ENCODE peak calls at places on chromosome 12, in six cellular contexts. One of them, this sample, is unnamed.

GRCh38 chr12:30201301-30202160 is 417.8 kb upstream of the TMTC1 start:
- DNase-seq in A549: no peak
- DNase-seq in HCT116: no peak
- DNase-seq in H1: peak; percentile 58
- DNase-seq in SK-N-SH: peak; percentile 34
- DNase-seq in HepG2: no peak
- DNase-seq in this sample: no peak

GRCh38 chr12:105721051-105721825 is 390.7 kb downstream of the C12orf75 start:
- DNase-seq in A549: no peak
- DNase-seq in HCT116: no peak
- DNase-seq in H1: no peak
- DNase-seq in SK-N-SH: no peak
- DNase-seq in HepG2: no peak
- DNase-seq in this sample: no peak

GRCh38 chr12:59030415-59030814 is 110.1 kb upstream of the LRIG3 start:
- DNase-seq in A549: no peak
- DNase-seq in HCT116: no peak
- DNase-seq in H1: no peak
- DNase-seq in SK-N-SH: no peak
- DNase-seq in HepG2: no peak
- DNase-seq in this sample: no peak

GRCh38 chr12:132109741-132110140 is 34.4 kb downstream of the DDX51 start:
- DNase-seq in A549: no peak
- DNase-seq in HCT116: no peak
- DNase-seq in H1: no peak
- DNase-seq in SK-N-SH: no peak
- DNase-seq in HepG2: no peak
- DNase-seq in this sample: no peak

GRCh38 chr12:13147688-13148531 is 44.4 kb upstream of the GSG1 start:
- DNase-seq in A549: no peak
- DNase-seq in HCT116: no peak
- DNase-seq in H1: no peak
- DNase-seq in SK-N-SH: no peak
- DNase-seq in HepG2: no peak
- DNase-seq in this sample: no peak

GRCh38 chr12:81644503-81644902 is 114.6 kb downstream of the PPFIA2 start:
- DNase-seq in A549: peak; percentile 7
- DNase-seq in HCT116: peak; percentile 33
- DNase-seq in H1: no peak
- DNase-seq in SK-N-SH: peak; percentile 49
- DNase-seq in HepG2: peak; percentile 38
- DNase-seq in this sample: peak; percentile 51

GRCh38 chr12:105228494-105228893 is 7.5 kb downstream of the APPL2 start:
- DNase-seq in A549: no peak
- DNase-seq in HCT116: no peak
- DNase-seq in H1: no peak
- DNase-seq in SK-N-SH: no peak
- DNase-seq in HepG2: no peak
- DNase-seq in this sample: no peak

GRCh38 chr12:52614381-52615207 is 3.8 kb downstream of the KRT73 start:
- DNase-seq in A549: no peak
- DNase-seq in HCT116: no peak
- DNase-seq in H1: peak; percentile 16
- DNase-seq in SK-N-SH: no peak
- DNase-seq in HepG2: no peak
- DNase-seq in this sample: no peak

GRCh38 chr12:74689071-74689655 is 151.5 kb downstream of the ATXN7L3B start:
- DNase-seq in A549: peak; percentile 7
- DNase-seq in HCT116: peak; percentile 47
- DNase-seq in H1: no peak
- DNase-seq in SK-N-SH: peak; percentile 5
- DNase-seq in HepG2: peak; percentile 20
- DNase-seq in this sample: peak; percentile 62

GRCh38 chr12:121949643-121950397 is 31.4 kb downstream of the CFAP251 start:
- DNase-seq in A549: no peak
- DNase-seq in HCT116: no peak
- DNase-seq in H1: no peak
- DNase-seq in SK-N-SH: no peak
- DNase-seq in HepG2: peak; percentile 82
- DNase-seq in this sample: no peak

GRCh38 chr12:65821336-65821735 is 2.9 kb upstream of the HMGA2 start:
- DNase-seq in A549: no peak
- DNase-seq in HCT116: no peak
- DNase-seq in H1: no peak
- DNase-seq in SK-N-SH: no peak
- DNase-seq in HepG2: no peak
- DNase-seq in this sample: no peak

GRCh38 chr12:56833780-56834179 is 70.7 kb downstream of the HSD17B6 start:
- DNase-seq in A549: no peak
- DNase-seq in HCT116: no peak
- DNase-seq in H1: no peak
- DNase-seq in SK-N-SH: no peak
- DNase-seq in HepG2: no peak
- DNase-seq in this sample: no peak

GRCh38 chr12:77087427-77087826 is 22.1 kb upstream of the E2F7 start:
- DNase-seq in A549: no peak
- DNase-seq in HCT116: no peak
- DNase-seq in H1: no peak
- DNase-seq in SK-N-SH: no peak
- DNase-seq in HepG2: no peak
- DNase-seq in this sample: no peak

GRCh38 chr12:119328111-119328510 is 6.4 kb upstream of the CCDC60 start:
- DNase-seq in A549: peak; percentile 12
- DNase-seq in HCT116: peak; percentile 28
- DNase-seq in H1: peak; percentile 77
- DNase-seq in SK-N-SH: peak; percentile 46
- DNase-seq in HepG2: peak; percentile 6
- DNase-seq in this sample: peak; percentile 40

GRCh38 chr12:113030875-113031525 is 25.5 kb upstream of the DTX1 start:
- DNase-seq in A549: peak; percentile 72
- DNase-seq in HCT116: peak; percentile 82
- DNase-seq in H1: peak; percentile 51
- DNase-seq in SK-N-SH: peak; percentile 71
- DNase-seq in HepG2: peak; percentile 45
- DNase-seq in this sample: peak; percentile 53

GRCh38 chr12:85865905-85866304 is 8.2 kb upstream of the NTS start:
- DNase-seq in A549: no peak
- DNase-seq in HCT116: no peak
- DNase-seq in H1: no peak
- DNase-seq in SK-N-SH: no peak
- DNase-seq in HepG2: no peak
- DNase-seq in this sample: no peak

GRCh38 chr12:111353603-111354295 is 15.1 kb downstream of the PHETA1 start:
- DNase-seq in A549: no peak
- DNase-seq in HCT116: no peak
- DNase-seq in H1: peak; percentile 55
- DNase-seq in SK-N-SH: no peak
- DNase-seq in HepG2: no peak
- DNase-seq in this sample: no peak

GRCh38 chr12:70842136-70842535 is 78.4 kb downstream of the PTPRR start:
- DNase-seq in A549: no peak
- DNase-seq in HCT116: no peak
- DNase-seq in H1: no peak
- DNase-seq in SK-N-SH: no peak
- DNase-seq in HepG2: no peak
- DNase-seq in this sample: no peak
- TF ChIP-seq MAX in A549: no peak
- TF ChIP-seq MAX in HCT116: no peak
- TF ChIP-seq MAX in H1: no peak
- TF ChIP-seq MAX in SK-N-SH: no peak
- TF ChIP-seq MAX in HepG2: no peak
- TF ChIP-seq MAX in this sample: no peak

DNA sequence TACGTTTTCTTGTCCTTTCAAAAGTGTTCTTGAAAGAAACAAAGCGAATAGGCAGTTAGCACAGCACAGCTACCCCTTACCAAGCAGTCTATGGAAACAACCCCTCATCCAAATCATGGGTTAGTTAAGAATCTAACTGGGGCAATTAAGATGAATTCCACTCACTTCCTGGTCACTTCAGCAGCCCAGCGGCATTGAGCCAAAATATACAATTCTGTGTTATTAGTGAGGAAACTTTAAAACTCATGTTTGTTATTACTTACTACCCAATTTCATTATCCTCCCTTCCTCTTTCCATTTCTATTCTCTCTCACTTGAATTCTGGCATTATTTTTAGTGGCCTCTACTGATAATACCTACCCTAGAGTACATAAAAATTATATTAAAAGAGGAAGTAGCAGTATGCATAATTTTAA is 121.4 kb downstream of the PPHLN1 start:
- DNase-seq in A549: no peak
- DNase-seq in HCT116: no peak
- DNase-seq in H1: peak; percentile 19
- DNase-seq in SK-N-SH: peak; percentile 27
- DNase-seq in HepG2: no peak
- DNase-seq in this sample: no peak
- TF ChIP-seq MAX in A549: no peak
- TF ChIP-seq MAX in HCT116: no peak
- TF ChIP-seq MAX in H1: no peak
- TF ChIP-seq MAX in SK-N-SH: no peak
- TF ChIP-seq MAX in HepG2: no peak
- TF ChIP-seq MAX in this sample: no peak

DNA sequence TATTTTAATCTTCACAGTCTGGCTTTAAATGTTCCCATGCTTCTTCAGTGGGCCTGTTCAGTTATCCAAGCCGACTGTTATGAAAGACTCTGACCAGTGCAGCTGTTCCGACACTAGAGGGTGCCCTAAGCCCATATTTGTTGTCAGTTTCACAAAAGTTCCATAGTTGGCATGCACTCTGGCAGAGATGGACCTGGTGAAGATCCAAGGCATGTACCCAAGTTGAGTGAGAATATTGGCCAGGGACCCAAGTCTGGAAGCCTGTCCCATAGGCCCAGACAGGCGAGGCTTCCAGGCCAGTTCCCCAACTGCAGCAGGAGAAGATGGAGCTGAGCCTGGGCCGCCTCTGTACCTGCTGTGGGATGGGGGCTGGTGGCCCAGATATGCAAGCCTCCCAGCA is 27.4 kb upstream of the GUCY2C start:
- DNase-seq in A549: peak; percentile 12
- DNase-seq in HCT116: peak; percentile 28
- DNase-seq in H1: no peak
- DNase-seq in SK-N-SH: peak; percentile 47
- DNase-seq in HepG2: peak; percentile 54
- DNase-seq in this sample: peak; percentile 66
- TF ChIP-seq MAX in A549: no peak
- TF ChIP-seq MAX in HCT116: no peak
- TF ChIP-seq MAX in H1: no peak
- TF ChIP-seq MAX in SK-N-SH: no peak
- TF ChIP-seq MAX in HepG2: no peak
- TF ChIP-seq MAX in this sample: peak; percentile 35

GRCh38 chr12:109589240-109589590 is 15.6 kb downstream of the MVK start:
- DNase-seq in A549: no peak
- DNase-seq in HCT116: no peak
- DNase-seq in H1: no peak
- DNase-seq in SK-N-SH: no peak
- DNase-seq in HepG2: no peak
- DNase-seq in this sample: no peak

GRCh38 chr12:109588461-109589239 is 15.1 kb downstream of the MVK start:
- DNase-seq in A549: no peak
- DNase-seq in HCT116: no peak
- DNase-seq in H1: no peak
- DNase-seq in SK-N-SH: no peak
- DNase-seq in HepG2: peak; percentile 54
- DNase-seq in this sample: no peak

GRCh38 chr12:109587921-109588320 is 14.3 kb downstream of the MVK start:
- DNase-seq in A549: no peak
- DNase-seq in HCT116: no peak
- DNase-seq in H1: no peak
- DNase-seq in SK-N-SH: no peak
- DNase-seq in HepG2: no peak
- DNase-seq in this sample: no peak

GRCh38 chr12:109583733-109584132 is 10.1 kb downstream of the MVK start:
- DNase-seq in A549: no peak
- DNase-seq in HCT116: no peak
- DNase-seq in H1: no peak
- DNase-seq in SK-N-SH: no peak
- DNase-seq in HepG2: no peak
- DNase-seq in this sample: no peak

GRCh38 chr12:109586385-109587296 is 13.0 kb downstream of the MVK start:
- DNase-seq in A549: no peak
- DNase-seq in HCT116: no peak
- DNase-seq in H1: no peak
- DNase-seq in SK-N-SH: no peak
- DNase-seq in HepG2: peak; percentile 82
- DNase-seq in this sample: no peak
- TF ChIP-seq MAX in A549: no peak
- TF ChIP-seq MAX in HCT116: no peak
- TF ChIP-seq MAX in H1: no peak
- TF ChIP-seq MAX in SK-N-SH: no peak
- TF ChIP-seq MAX in HepG2: peak; percentile 47
- TF ChIP-seq MAX in this sample: no peak

DNA sequence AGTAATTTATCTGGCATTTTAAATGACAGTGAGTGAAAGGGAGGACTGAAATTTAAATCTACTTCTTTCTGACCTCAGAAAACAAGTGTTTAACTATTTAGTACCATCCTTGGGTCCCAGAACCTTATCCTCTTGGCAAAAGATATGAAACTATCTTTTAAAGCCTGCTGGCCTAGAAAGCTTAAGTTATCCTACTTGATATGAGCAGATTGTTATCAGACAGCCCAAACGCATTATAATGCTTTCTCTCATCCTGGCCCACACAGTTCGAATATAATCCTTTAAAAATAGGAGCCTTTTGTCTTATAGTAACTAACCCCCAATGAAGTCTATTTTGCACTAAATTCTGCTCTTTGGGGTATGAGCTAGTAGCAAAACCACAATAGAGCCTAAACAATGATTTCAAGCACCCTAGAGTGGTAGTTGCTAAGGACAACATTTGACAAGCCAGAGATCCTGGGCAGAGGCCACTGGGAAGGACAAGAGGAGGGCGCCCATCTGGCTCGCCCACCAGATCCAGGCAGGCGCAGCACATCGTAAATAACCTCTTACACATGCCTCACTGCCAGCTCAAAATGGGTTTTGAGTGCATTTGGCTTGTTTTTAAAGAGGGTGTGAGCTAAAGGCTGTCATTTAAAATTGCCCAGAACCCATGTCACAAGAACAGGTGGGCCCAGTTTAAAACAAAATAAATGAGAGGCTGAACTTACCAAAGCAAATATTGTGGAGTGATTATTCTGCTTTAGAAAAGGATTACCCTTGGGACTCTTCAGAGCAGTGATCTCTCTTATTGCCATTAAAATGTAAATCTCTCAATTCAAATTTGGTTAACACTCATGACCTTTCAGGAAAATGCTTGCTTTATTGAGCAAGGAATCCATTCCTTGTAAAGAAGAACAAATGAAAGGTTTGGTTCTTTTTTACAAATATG is 37.7 kb upstream of the CRY1 start:
- DNase-seq in A549: no peak
- DNase-seq in HCT116: no peak
- DNase-seq in H1: no peak
- DNase-seq in SK-N-SH: peak; percentile 58
- DNase-seq in HepG2: no peak
- DNase-seq in this sample: no peak
- TF ChIP-seq MAX in A549: no peak
- TF ChIP-seq MAX in HCT116: no peak
- TF ChIP-seq MAX in H1: no peak
- TF ChIP-seq MAX in SK-N-SH: no peak
- TF ChIP-seq MAX in HepG2: no peak
- TF ChIP-seq MAX in this sample: no peak

GRCh38 chr12:92331383-92331782 is 185.7 kb upstream of the BTG1 start:
- DNase-seq in A549: no peak
- DNase-seq in HCT116: no peak
- DNase-seq in H1: no peak
- DNase-seq in SK-N-SH: no peak
- DNase-seq in HepG2: no peak
- DNase-seq in this sample: no peak
- TF ChIP-seq MAX in A549: no peak
- TF ChIP-seq MAX in HCT116: no peak
- TF ChIP-seq MAX in H1: no peak
- TF ChIP-seq MAX in SK-N-SH: no peak
- TF ChIP-seq MAX in HepG2: no peak
- TF ChIP-seq MAX in this sample: no peak